ENCODE peak calls at places on chromosome 16, in five cellular contexts. One of them, this sample, is unnamed. For H3K4me1, H3K36me3 and H3K9me3, the result is how much of the 10 kb centered on the place peaks cover.

GRCh38 chr16:65069766-65070165 is 52.1 kb downstream of the CDH11 start:
- DNase-seq in left ventricle myocardium inferior: no peak
- DNase-seq in uterus: no peak
- DNase-seq in right atrium auricular region: no peak
- DNase-seq in thoracic aorta: no peak
- DNase-seq in this sample: no peak

GRCh38 chr16:75236736-75237397 is 14.6 kb downstream of the BCAR1 start:
- DNase-seq in right atrium auricular region: no peak
- DNase-seq in uterus: no peak
- DNase-seq in thoracic aorta: no peak
- DNase-seq in left ventricle myocardium inferior: no peak
- DNase-seq in this sample: no peak

GRCh38 chr16:79800016-79800608 is 199.6 kb upstream of the MAF start:
- DNase-seq in right atrium auricular region: no peak
- DNase-seq in left ventricle myocardium inferior: no peak
- DNase-seq in thoracic aorta: no peak
- DNase-seq in uterus: no peak
- DNase-seq in this sample: no peak

GRCh38 chr16:19497181-19497580 is 24.7 kb downstream of the GDE1 start:
- DNase-seq in uterus: no peak
- DNase-seq in left ventricle myocardium inferior: no peak
- DNase-seq in right atrium auricular region: no peak
- DNase-seq in thoracic aorta: no peak
- DNase-seq in this sample: no peak

GRCh38 chr16:55044366-55044975 is 113.8 kb downstream of the IRX5 start:
- DNase-seq in thoracic aorta: no peak
- DNase-seq in left ventricle myocardium inferior: no peak
- DNase-seq in uterus: no peak
- DNase-seq in right atrium auricular region: peak
- DNase-seq in this sample: no peak

GRCh38 chr16:83245061-83245460 is 562.7 kb upstream of the HSBP1 start:
- DNase-seq in uterus: no peak
- DNase-seq in thoracic aorta: no peak
- DNase-seq in left ventricle myocardium inferior: no peak
- DNase-seq in right atrium auricular region: no peak
- DNase-seq in this sample: no peak

GRCh38 chr16:27195941-27196595 is 7.3 kb upstream of the KDM8 start:
- DNase-seq in left ventricle myocardium inferior: no peak
- DNase-seq in right atrium auricular region: no peak
- DNase-seq in uterus: no peak
- DNase-seq in thoracic aorta: no peak
- DNase-seq in this sample: no peak

GRCh38 chr16:85969159-85969558 is 70.2 kb downstream of the IRF8 start:
- DNase-seq in left ventricle myocardium inferior: no peak
- DNase-seq in thoracic aorta: no peak
- DNase-seq in right atrium auricular region: no peak
- DNase-seq in uterus: no peak
- DNase-seq in this sample: no peak

GRCh38 chr16:29641561-29641960 is 21.5 kb upstream of the SPN start:
- DNase-seq in thoracic aorta: no peak
- DNase-seq in left ventricle myocardium inferior: no peak
- DNase-seq in right atrium auricular region: no peak
- DNase-seq in uterus: no peak
- DNase-seq in this sample: no peak

GRCh38 chr16:23232806-23233205 is 50.3 kb downstream of the SCNN1G start:
- DNase-seq in left ventricle myocardium inferior: no peak
- DNase-seq in uterus: no peak
- DNase-seq in thoracic aorta: no peak
- DNase-seq in right atrium auricular region: no peak
- DNase-seq in this sample: no peak

GRCh38 chr16:62853887-62854286 is 817.6 kb upstream of the CDH8 start:
- DNase-seq in uterus: no peak
- DNase-seq in thoracic aorta: no peak
- DNase-seq in left ventricle myocardium inferior: no peak
- DNase-seq in right atrium auricular region: no peak
- DNase-seq in this sample: no peak

DNA sequence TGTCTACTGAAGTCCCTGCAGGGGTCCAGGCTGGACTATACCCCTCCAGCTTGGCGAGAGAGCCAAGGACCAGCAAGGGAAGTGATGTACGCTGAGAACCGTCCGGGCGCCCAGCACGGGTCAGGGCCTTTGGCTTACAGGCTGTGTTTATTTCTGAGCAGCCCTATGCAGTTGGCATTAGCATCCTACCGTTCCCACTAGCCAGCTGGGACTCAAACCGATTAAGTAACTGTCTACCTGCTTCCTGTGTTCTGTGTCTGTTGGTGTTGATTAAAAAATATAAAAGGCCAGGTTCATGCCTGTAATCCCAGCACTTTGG is 73.8 kb downstream of the CMIP start:
- DNase-seq in left ventricle myocardium inferior: no peak
- DNase-seq in uterus: no peak
- DNase-seq in thoracic aorta: no peak
- DNase-seq in right atrium auricular region: no peak
- DNase-seq in this sample: peak
- H3K4me1 ChIP-seq in left ventricle myocardium inferior: half or more
- H3K4me1 ChIP-seq in uterus: under half
- H3K4me1 ChIP-seq in thoracic aorta: under half
- H3K4me1 ChIP-seq in right atrium auricular region: half or more
- H3K4me1 ChIP-seq in this sample: under half

GRCh38 chr16:57036315-57036714 is 47.0 kb downstream of the NLRC5 start:
- DNase-seq in thoracic aorta: no peak
- DNase-seq in right atrium auricular region: no peak
- DNase-seq in uterus: no peak
- DNase-seq in left ventricle myocardium inferior: no peak
- DNase-seq in this sample: no peak

GRCh38 chr16:57039148-57039812 is 49.9 kb downstream of the NLRC5 start:
- DNase-seq in left ventricle myocardium inferior: no peak
- DNase-seq in right atrium auricular region: no peak
- DNase-seq in uterus: no peak
- DNase-seq in thoracic aorta: no peak
- DNase-seq in this sample: no peak

GRCh38 chr16:57032931-57033330 is 43.6 kb downstream of the NLRC5 start:
- DNase-seq in left ventricle myocardium inferior: no peak
- DNase-seq in right atrium auricular region: no peak
- DNase-seq in thoracic aorta: no peak
- DNase-seq in uterus: no peak
- DNase-seq in this sample: no peak

GRCh38 chr16:57038151-57038550 is 48.8 kb downstream of the NLRC5 start:
- DNase-seq in thoracic aorta: no peak
- DNase-seq in uterus: no peak
- DNase-seq in left ventricle myocardium inferior: no peak
- DNase-seq in right atrium auricular region: no peak
- DNase-seq in this sample: no peak

DNA sequence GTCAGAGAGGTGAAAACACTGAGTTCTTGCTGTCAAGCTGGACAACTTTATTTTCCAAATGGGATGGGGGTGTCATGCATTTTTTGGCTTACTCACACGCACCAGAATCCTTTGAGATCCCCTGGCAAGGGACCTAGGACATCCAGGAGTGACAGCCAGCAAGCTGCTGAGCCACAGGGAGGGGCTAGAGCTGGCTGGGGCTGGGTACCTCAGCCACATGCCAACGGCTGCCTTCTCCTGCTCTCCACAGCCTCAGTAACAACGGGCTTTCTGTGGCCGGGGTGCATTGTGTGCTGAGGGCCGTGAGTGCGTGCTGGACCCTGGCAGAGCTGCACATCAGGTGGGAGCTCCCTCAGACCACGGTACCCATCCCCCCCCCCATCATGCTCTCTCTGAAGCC is 47.6 kb downstream of the NLRC5 start:
- DNase-seq in left ventricle myocardium inferior: no peak
- DNase-seq in thoracic aorta: no peak
- DNase-seq in right atrium auricular region: no peak
- DNase-seq in uterus: no peak
- DNase-seq in this sample: no peak
- H3K36me3 ChIP-seq in left ventricle myocardium inferior: under half
- H3K36me3 ChIP-seq in thoracic aorta: under half
- H3K36me3 ChIP-seq in right atrium auricular region: under half
- H3K36me3 ChIP-seq in uterus: under half
- H3K36me3 ChIP-seq in this sample: under half

DNA sequence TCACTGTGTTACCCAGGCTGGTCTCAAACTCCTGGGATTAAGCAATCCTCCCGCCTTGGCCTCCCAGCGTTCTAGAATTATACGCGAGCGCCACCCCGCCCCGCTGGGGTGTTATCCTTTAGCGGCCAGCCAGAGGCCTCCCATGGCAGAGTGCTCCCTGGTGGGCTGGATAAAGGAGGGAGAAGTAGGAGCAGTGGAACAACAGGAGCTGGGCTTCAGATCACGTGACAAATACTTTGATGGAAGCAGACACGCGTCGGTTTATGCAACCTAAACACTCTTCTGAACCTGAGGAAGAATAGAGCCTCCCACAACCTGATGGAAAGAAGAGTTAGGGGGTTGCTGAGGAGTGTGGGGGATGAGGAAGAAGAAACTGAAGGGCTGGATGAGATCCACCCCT is 2114.0 kb downstream of the TP53TG3F start:
- DNase-seq in uterus: no peak
- DNase-seq in thoracic aorta: no peak
- DNase-seq in right atrium auricular region: no peak
- DNase-seq in left ventricle myocardium inferior: no peak
- DNase-seq in this sample: no peak
- H3K9me3 ChIP-seq in uterus: under half
- H3K9me3 ChIP-seq in thoracic aorta: under half
- H3K9me3 ChIP-seq in right atrium auricular region: under half
- H3K9me3 ChIP-seq in left ventricle myocardium inferior: under half
- H3K9me3 ChIP-seq in this sample: under half

DNA sequence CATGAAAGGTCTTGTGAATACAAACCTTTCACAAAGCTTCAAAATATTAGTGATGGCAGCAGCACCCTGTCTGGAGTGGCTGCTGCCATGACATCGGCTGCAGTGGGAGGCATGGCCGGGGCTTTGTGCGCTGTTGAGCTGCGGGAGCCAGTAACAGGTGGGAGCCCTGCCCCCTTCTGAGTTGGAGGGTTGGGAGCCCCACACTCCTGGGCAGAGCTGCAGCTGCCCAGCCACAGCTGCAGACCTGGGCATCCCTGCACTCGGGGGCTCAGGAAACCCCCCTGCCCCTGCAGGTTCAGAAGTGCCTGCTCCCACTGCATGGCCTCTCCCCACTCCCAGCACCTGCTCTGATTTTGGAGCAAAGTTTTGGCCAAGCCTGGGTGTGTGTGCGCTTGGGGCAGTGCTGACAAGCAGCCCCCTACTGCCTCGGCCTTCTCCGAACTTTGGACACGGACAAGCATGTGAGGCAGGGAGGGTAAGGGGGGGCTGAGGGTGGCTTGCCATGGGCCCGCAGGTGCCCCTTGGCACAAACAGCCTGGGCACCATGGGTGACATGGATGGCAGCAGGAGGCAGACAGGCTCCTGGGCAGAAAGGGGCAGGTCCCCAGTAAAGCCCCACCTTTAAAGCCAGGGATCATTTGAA is 42.7 kb downstream of the IST1 start:
- DNase-seq in thoracic aorta: no peak
- DNase-seq in uterus: no peak
- DNase-seq in left ventricle myocardium inferior: no peak
- DNase-seq in right atrium auricular region: no peak
- DNase-seq in this sample: no peak
- H3K4me1 ChIP-seq in thoracic aorta: under half
- H3K4me1 ChIP-seq in uterus: under half
- H3K4me1 ChIP-seq in left ventricle myocardium inferior: under half
- H3K4me1 ChIP-seq in right atrium auricular region: under half
- H3K4me1 ChIP-seq in this sample: under half

GRCh38 chr16:3730161-3731125 is 13.1 kb upstream of the TRAP1 start:
- DNase-seq in left ventricle myocardium inferior: no peak
- DNase-seq in right atrium auricular region: no peak
- DNase-seq in thoracic aorta: no peak
- DNase-seq in uterus: no peak
- DNase-seq in this sample: no peak
- H3K36me3 ChIP-seq in left ventricle myocardium inferior: half or more
- H3K36me3 ChIP-seq in right atrium auricular region: half or more
- H3K36me3 ChIP-seq in thoracic aorta: half or more
- H3K36me3 ChIP-seq in uterus: under half
- H3K36me3 ChIP-seq in this sample: half or more

GRCh38 chr16:2022723-2023097 is 3.1 kb downstream of the NPW start:
- DNase-seq in uterus: no peak
- DNase-seq in right atrium auricular region: no peak
- DNase-seq in left ventricle myocardium inferior: no peak
- DNase-seq in thoracic aorta: no peak
- DNase-seq in this sample: no peak
- H3K9me3 ChIP-seq in uterus: under half
- H3K9me3 ChIP-seq in right atrium auricular region: under half
- H3K9me3 ChIP-seq in left ventricle myocardium inferior: under half
- H3K9me3 ChIP-seq in thoracic aorta: under half
- H3K9me3 ChIP-seq in this sample: under half